ENCODE peak calls at places on chromosomes 5 and 9, in six cellular contexts. M, W, U, J, E and P are unnamed samples.

GRCh38 chr9:94054731-94055130 is 29.5 kb upstream of the PTPDC1 start:
- DNase-seq in M (no peak), W (peak), U (no peak), J (no peak), E (no peak), P (no peak)

GRCh38 chr5:126681970-126682369 is 81.2 kb downstream of the PHAX start:
- DNase-seq in M (no peak), W (peak), U (no peak), J (no peak), E (peak), P (no peak)

GRCh38 chr9:134253596-134254205 is 72.6 kb upstream of the RXRA start:
- DNase-seq in M (no peak), W (peak), U (no peak), J (no peak), E (no peak), P (no peak)

GRCh38 chr5:57174128-57174849 is 430 bp downstream of the GPBP1 start:
- DNase-seq in M (peak), W (no peak), U (no peak), J (peak), E (peak), P (no peak)

GRCh38 chr5:154779105-154779504 is 23.9 kb downstream of the LARP1 start:
- DNase-seq in M (peak), W (peak), U (no peak), J (no peak), E (no peak), P (peak)

GRCh38 chr9:1047605-1048235 is 2.4 kb upstream of the DMRT2 start:
- DNase-seq in M (peak), W (no peak), U (no peak), J (peak), E (peak), P (no peak)

GRCh38 chr9:36008774-36009300 is 27.9 kb upstream of the RECK start:
- DNase-seq in M (peak), W (peak), U (peak), J (peak), E (peak), P (no peak)

GRCh38 chr5:98308960-98309359 is 464.5 kb upstream of the RGMB start:
- DNase-seq in M (peak), W (peak), U (no peak), J (no peak), E (no peak), P (no peak)

GRCh38 chr9:136521541-136521940 is 24.3 kb downstream of the NOTCH1 start:
- DNase-seq in M (no peak), W (no peak), U (no peak), J (no peak), E (peak), P (no peak)

GRCh38 chr5:33228149-33228548 is 212.6 kb upstream of the TARS1 start:
- DNase-seq in M (no peak), W (no peak), U (no peak), J (no peak), E (no peak), P (no peak)

GRCh38 chr5:110055301-110055700 is 365.6 kb downstream of the MAN2A1 start:
- DNase-seq in M (no peak), W (peak), U (no peak), J (peak), E (no peak), P (no peak)

GRCh38 chr5:18220631-18221030 is 586.4 kb downstream of the TAF11L14 start:
- DNase-seq in M (peak), W (peak), U (no peak), J (no peak), E (no peak), P (no peak)

GRCh38 chr5:169411789-169412425 is 111.0 kb upstream of the SLIT3 start:
- DNase-seq in M (no peak), W (peak), U (no peak), J (no peak), E (no peak), P (no peak)

GRCh38 chr9:79764377-79764776 is 192.6 kb downstream of the TLE4 start:
- DNase-seq in M (peak), W (peak), U (no peak), J (no peak), E (peak), P (peak)

GRCh38 chr9:116689633-116690032 is 2.5 kb downstream of the TRIM32 start:
- DNase-seq in M (no peak), W (no peak), U (no peak), J (no peak), E (no peak), P (no peak)

GRCh38 chr5:74120585-74120984 is 494.6 kb downstream of the ARHGEF28 start:
- DNase-seq in M (no peak), W (no peak), U (no peak), J (no peak), E (no peak), P (no peak)

GRCh38 chr9:13070612-13071595 is 208.6 kb downstream of the MPDZ start:
- DNase-seq in M (no peak), W (no peak), U (no peak), J (no peak), E (no peak), P (no peak)

GRCh38 chr9:27351438-27351837 is 54.5 kb upstream of the EQTN start:
- DNase-seq in M (no peak), W (no peak), U (no peak), J (no peak), E (peak), P (no peak)

GRCh38 chr9:130846487-130847305 is 11.6 kb downstream of the ABL1 start:
- DNase-seq in M (peak), W (peak), U (no peak), J (no peak), E (peak), P (no peak)

GRCh38 chr5:65555266-65555665 is 7.7 kb downstream of the CENPK start:
- DNase-seq in M (no peak), W (peak), U (no peak), J (no peak), E (no peak), P (no peak)

GRCh38 chr5:154653764-154654483 is 101.3 kb upstream of the LARP1 start:
- DNase-seq in M (no peak), W (no peak), U (no peak), J (no peak), E (no peak), P (no peak)

GRCh38 chr5:151081426-151082273 is 816 bp upstream of the TNIP1 start:
- DNase-seq in M (peak), W (peak), U (no peak), J (no peak), E (no peak), P (no peak)

GRCh38 chr5:64487283-64487682 is 18.5 kb upstream of the RGS7BP start:
- DNase-seq in M (peak), W (no peak), U (no peak), J (no peak), E (no peak), P (no peak)

GRCh38 chr5:167304834-167305469 is 986.5 kb upstream of the WWC1 start:
- DNase-seq in M (no peak), W (no peak), U (no peak), J (no peak), E (no peak), P (no peak)

GRCh38 chr9:76162109-76162730 is 232.0 kb downstream of the RFK start:
- DNase-seq in M (no peak), W (no peak), U (no peak), J (no peak), E (no peak), P (no peak)

GRCh38 chr9:5112646-5113045 is 72.8 kb downstream of the INSL6 start:
- DNase-seq in M (no peak), W (no peak), U (no peak), J (no peak), E (no peak), P (no peak)

GRCh38 chr5:72848474-72849428 is 32.3 kb downstream of the TNPO1 start:
- DNase-seq in M (peak), W (no peak), U (peak), J (peak), E (peak), P (no peak)

GRCh38 chr9:130498298-130498917 is 53.6 kb downstream of the ASS1 start:
- DNase-seq in M (no peak), W (peak), U (no peak), J (peak), E (no peak), P (no peak)

GRCh38 chr9:111150241-111150640 is 112.0 kb upstream of the LPAR1 start:
- DNase-seq in M (no peak), W (peak), U (no peak), J (no peak), E (no peak), P (no peak)

GRCh38 chr5:71891856-71892255 is 172.8 kb downstream of the CARTPT start:
- DNase-seq in M (no peak), W (no peak), U (no peak), J (no peak), E (no peak), P (no peak)

GRCh38 chr5:189976-190365 is 1.3 kb upstream of the LRRC14B start:
- DNase-seq in M (no peak), W (no peak), U (no peak), J (no peak), E (peak), P (no peak)

GRCh38 chr5:191949-192690 is 825 bp downstream of the LRRC14B start:
- DNase-seq in M (no peak), W (no peak), U (no peak), J (no peak), E (no peak), P (no peak)

GRCh38 chr5:190366-191035 is 794 bp upstream of the LRRC14B start:
- DNase-seq in M (no peak), W (no peak), U (no peak), J (peak), E (peak), P (no peak)

GRCh38 chr5:192691-192969 is 1.3 kb downstream of the LRRC14B start:
- DNase-seq in M (no peak), W (no peak), U (no peak), J (no peak), E (no peak), P (no peak)

GRCh38 chr5:191036-191948 is at the start of gene LRRC14B:
- DNase-seq in M (no peak), W (no peak), U (no peak), J (peak), E (peak), P (no peak)
- H3K4me3 ChIP-seq in M (no peak), W (no peak), U (no peak), J (peak), E (peak), P (no peak)

GRCh38 chr9:88646539-88646938 is 111.6 kb downstream of the NXNL2 start:
- DNase-seq in M (no peak), W (no peak), U (no peak), J (no peak), E (no peak), P (no peak)

GRCh38 chr9:88653926-88654325 is 118.9 kb downstream of the NXNL2 start:
- DNase-seq in M (no peak), W (peak), U (no peak), J (no peak), E (no peak), P (no peak)

GRCh38 chr9:88657893-88658292 is 122.9 kb downstream of the NXNL2 start:
- DNase-seq in M (no peak), W (no peak), U (no peak), J (no peak), E (no peak), P (peak)

GRCh38 chr9:88652876-88653275 is 117.9 kb downstream of the NXNL2 start:
- DNase-seq in M (no peak), W (peak), U (no peak), J (no peak), E (no peak), P (no peak)

GRCh38 chr9:88651682-88652633 is 117.0 kb downstream of the NXNL2 start:
- DNase-seq in M (peak), W (peak), U (no peak), J (no peak), E (peak), P (peak)
- H3K4me3 ChIP-seq in M (no peak), W (peak), U (no peak), J (no peak), E (no peak), P (no peak)

DNA sequence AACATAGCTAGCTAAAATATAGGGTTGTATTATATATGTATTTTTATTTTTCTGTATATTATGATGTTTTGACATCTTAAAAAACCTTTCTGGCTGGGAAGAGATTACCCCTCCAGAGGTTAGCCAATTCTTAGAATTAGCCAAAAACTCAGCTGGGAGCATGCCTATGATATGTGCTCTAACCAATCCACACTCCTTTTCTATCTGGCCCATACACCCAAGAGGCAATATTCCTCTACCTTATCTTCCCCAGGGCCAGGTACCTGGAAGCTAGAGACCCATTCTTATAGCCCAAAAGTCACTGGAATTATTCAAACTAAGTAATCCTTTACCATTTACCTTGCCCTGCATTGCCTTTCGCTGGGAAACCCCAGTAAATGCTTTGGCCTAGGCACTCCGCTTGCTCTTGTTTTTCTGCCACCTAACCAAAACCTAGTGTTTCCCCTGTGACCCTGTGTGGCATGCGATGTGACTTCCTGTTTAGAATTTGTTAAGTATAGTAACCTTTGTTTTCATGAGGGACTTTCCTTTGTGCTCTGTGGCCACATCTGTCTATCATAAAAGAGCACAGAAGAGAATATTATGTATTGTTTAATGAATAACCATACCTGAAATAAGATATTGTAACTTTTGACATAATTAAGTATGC is 37.4 kb downstream of the CSNK1G3 start:
- DNase-seq in M (no peak), W (no peak), U (peak), J (peak), E (no peak), P (no peak)
- H3K4me3 ChIP-seq in M (no peak), W (no peak), U (peak), J (peak), E (no peak), P (no peak)

GRCh38 chr5:174733836-174734235 is 9.5 kb downstream of the MSX2 start:
- DNase-seq in M (no peak), W (no peak), U (no peak), J (no peak), E (no peak), P (no peak)

GRCh38 chr5:174736351-174736721 is 12.0 kb downstream of the MSX2 start:
- DNase-seq in M (no peak), W (peak), U (no peak), J (no peak), E (no peak), P (peak)

GRCh38 chr5:174733091-174733690 is 8.8 kb downstream of the MSX2 start:
- DNase-seq in M (no peak), W (no peak), U (no peak), J (no peak), E (no peak), P (no peak)

GRCh38 chr5:174735498-174736350 is 11.3 kb downstream of the MSX2 start:
- DNase-seq in M (peak), W (no peak), U (no peak), J (no peak), E (no peak), P (no peak)

DNA sequence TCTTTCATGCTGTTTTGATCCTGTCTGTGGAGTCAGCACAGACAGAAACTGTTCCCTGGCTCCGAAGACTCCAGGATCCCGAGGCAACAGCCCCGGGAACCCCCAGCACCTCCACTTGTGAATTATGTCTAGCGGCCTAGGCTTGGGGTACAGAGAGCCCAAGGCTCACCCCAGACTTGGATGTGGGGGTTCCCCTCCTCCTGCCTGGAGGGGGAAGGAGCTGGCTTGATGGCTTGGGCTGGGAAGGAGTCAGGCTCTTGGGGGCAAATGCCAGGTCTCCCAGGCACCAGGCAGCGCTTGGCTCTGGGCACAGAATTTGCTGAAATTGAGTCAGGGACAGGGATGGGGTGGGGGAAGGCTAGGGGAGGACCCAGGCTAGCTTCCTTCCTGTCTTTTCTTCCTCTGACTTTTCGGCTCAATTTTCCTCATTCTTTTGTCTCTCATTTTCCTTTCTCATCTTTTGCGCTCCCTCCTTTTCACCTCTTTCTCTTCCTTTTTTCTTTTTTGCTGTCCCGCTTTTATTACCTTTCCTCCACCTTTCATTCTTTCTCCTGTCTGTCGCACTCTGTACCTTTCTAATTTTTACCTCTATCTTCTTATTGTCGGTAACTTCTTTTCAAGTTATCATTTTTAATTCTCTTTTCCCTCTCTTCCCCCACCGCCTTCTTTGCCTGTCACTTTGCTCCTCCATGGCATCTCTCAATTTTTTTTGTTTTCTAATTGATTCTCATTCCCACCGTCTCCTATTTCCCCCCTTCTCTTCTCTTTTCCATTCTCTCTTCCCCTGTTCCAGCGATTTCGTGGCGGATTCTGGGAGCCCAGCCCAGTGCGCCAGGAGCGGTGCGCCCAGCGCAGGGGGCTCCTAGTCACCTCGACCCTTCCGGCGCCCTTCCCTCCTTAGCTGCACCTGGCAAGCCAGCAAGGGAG is 10.5 kb downstream of the MSX2 start:
- DNase-seq in M (no peak), W (no peak), U (no peak), J (no peak), E (no peak), P (no peak)
- H3K4me3 ChIP-seq in M (peak), W (no peak), U (no peak), J (no peak), E (peak), P (no peak)

GRCh38 chr5:117454716-117455212 is 880.1 kb upstream of the SEMA6A start:
- DNase-seq in M (peak), W (peak), U (peak), J (peak), E (peak), P (no peak)
- H3K4me3 ChIP-seq in M (peak), W (no peak), U (peak), J (peak), E (no peak), P (no peak)